ENCODE peak calls at places on chromosome 19, in six cellular contexts. G, J, U, D, H and O are unnamed samples.

GRCh38 chr19:2446390-2446789 is 10.4 kb downstream of the LMNB2 start:
- DNase-seq in J (no peak), G (no peak), H (no peak), D (no peak), U (no peak), O (no peak)

GRCh38 chr19:50660083-50660366 is 10.8 kb downstream of the C19orf81 start:
- DNase-seq in H (no peak), U (no peak), J (peak), G (no peak), D (no peak), O (no peak)

GRCh38 chr19:45403781-45404556 is 900 bp downstream of the PPP1R13L start:
- DNase-seq in G (peak), U (peak), H (peak), D (peak), J (peak), O (peak)

GRCh38 chr19:58196911-58197616 is 14.2 kb downstream of the ZNF274 start:
- DNase-seq in D (peak), U (peak), G (peak), H (no peak), J (no peak), O (peak)

GRCh38 chr19:56507446-56508281 is at the start of gene ZNF471:
- DNase-seq in H (peak), G (no peak), J (peak), U (peak), D (peak), O (peak)

GRCh38 chr19:4896372-4896771 is 6.3 kb downstream of the ARRDC5 start:
- DNase-seq in D (peak), H (no peak), G (no peak), U (no peak), J (no peak), O (no peak)

GRCh38 chr19:3234800-3235199 is 10.3 kb downstream of the CELF5 start:
- DNase-seq in G (no peak), J (no peak), D (no peak), H (no peak), U (no peak), O (no peak)

GRCh38 chr19:7515091-7515470 is 822 bp upstream of the ZNF358 start:
- DNase-seq in U (no peak), D (peak), H (no peak), J (no peak), G (no peak), O (no peak)

GRCh38 chr19:18304496-18305312 is 18.2 kb downstream of the LSM4 start:
- DNase-seq in D (peak), J (peak), G (peak), H (peak), U (peak), O (peak)

GRCh38 chr19:19597809-19598306 is 20.6 kb downstream of the PBX4 start:
- DNase-seq in H (no peak), D (no peak), G (peak), J (no peak), U (no peak), O (peak)

GRCh38 chr19:2032296-2032941 is 16.9 kb upstream of the BTBD2 start:
- DNase-seq in D (peak), H (no peak), U (peak), J (peak), G (no peak), O (peak)

GRCh38 chr19:56477429-56478338 is 539 bp upstream of the ZNF667 start:
- DNase-seq in G (no peak), D (peak), U (peak), H (peak), J (peak), O (peak)

GRCh38 chr19:17555929-17556813 is 722 bp downstream of the COLGALT1 start:
- DNase-seq in D (peak), G (peak), J (peak), H (peak), U (peak), O (peak)

GRCh38 chr19:709196-709964 is 645 bp downstream of the PALM start:
- DNase-seq in U (no peak), G (no peak), H (no peak), J (peak), D (no peak), O (no peak)

GRCh38 chr19:29737461-29738000 is 22.5 kb upstream of the C19orf12 start:
- DNase-seq in U (no peak), D (no peak), G (no peak), J (no peak), H (no peak), O (no peak)

GRCh38 chr19:42396248-42396541 is 6.1 kb upstream of the CNFN start:
- DNase-seq in G (no peak), H (no peak), U (no peak), J (no peak), D (no peak), O (no peak)

GRCh38 chr19:6076675-6077463 is 33.4 kb downstream of the RFX2 start:
- DNase-seq in U (peak), D (peak), J (no peak), H (peak), G (no peak), O (no peak)

GRCh38 chr19:17491287-17491686 is 20.2 kb upstream of the PGLS start:
- DNase-seq in D (peak), U (no peak), J (no peak), H (peak), G (no peak), O (no peak)

GRCh38 chr19:9250630-9251029 is at the start of gene OR7E24:
- DNase-seq in H (no peak), D (no peak), U (no peak), G (no peak), J (no peak), O (no peak)

GRCh38 chr19:56252699-56253422 is 19.7 kb upstream of the EDDM13 start:
- DNase-seq in H (peak), J (peak), G (peak), D (peak), U (peak), O (peak)

GRCh38 chr19:48955308-48955958 is 758 bp downstream of the BAX start:
- DNase-seq in D (peak), G (no peak), U (no peak), H (no peak), J (no peak), O (no peak)
- H3K4me3 ChIP-seq in D (peak), G (peak), U (peak), H (peak), J (peak), O (peak)

DNA sequence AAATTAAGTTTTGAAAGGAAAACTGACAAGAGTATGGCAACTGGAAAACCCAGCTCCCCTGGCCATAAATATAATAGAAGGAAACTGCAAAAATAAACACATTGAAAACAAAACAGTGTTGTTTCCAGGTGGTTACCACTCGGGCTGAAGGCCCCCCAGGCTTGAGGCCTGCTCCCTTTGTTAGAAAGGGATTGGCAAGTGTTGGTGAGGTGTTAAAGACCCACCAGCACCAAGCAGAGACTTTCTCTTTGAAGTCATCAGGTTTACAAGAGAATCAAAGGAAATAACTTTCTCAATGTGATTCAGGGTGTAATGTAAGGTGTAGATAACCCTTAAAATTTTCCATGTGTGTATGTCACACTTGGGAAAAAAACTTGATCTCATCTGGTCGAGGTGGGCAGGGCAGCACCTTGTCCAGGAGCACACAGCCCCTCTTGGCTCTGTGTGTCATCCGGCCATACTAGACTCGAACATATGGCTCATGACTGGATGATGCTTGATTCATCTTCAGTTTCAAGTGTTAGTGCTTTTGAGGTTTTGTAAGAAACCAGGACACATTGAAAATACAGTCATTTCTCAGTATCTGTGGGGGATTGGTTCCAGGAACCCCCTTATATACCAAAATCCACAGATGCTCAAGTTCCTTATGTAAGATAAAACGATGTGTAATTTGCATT is 7.8 kb downstream of the ACTN4 start:
- DNase-seq in U (no peak), D (peak), G (peak), J (no peak), H (no peak), O (no peak)
- H3K4me3 ChIP-seq in U (no peak), D (no peak), G (no peak), J (peak), H (no peak), O (peak)

DNA sequence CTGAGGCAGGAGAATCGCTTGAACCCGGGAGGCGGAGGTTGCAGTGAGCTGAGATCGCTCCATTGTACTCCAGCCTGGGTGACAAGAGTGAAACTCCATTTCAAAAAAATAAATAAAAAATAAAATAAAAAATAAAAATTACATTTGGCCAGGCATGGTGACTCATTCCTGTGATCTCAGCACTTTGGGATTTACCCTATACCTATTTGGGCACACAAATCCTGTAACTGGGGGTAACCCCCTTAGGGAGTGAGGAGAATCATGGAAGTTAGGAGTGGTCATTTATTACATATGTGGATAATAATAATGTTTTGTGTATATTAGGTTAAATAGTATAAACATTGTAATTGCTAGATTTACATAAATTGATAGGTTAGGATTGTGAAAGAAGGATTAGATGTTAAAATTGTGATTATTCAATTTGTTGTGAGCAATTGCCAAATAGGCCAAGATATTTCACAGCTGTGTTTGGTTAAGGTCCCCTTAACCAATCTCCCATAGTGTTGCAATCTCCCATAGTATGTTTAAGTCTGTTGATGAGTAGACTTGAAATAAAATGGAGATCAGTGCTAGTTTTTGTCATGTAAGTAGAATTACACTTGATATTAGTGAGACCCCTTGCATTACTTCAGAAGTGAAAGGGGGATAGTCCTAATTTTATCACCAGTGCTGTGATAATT is 30.7 kb downstream of the ZNF844 start:
- DNase-seq in U (no peak), G (no peak), H (no peak), D (peak), J (no peak), O (no peak)
- H3K4me3 ChIP-seq in U (no peak), G (no peak), H (no peak), D (no peak), J (no peak), O (no peak)

GRCh38 chr19:47572635-47573034 is 313 bp downstream of the ZNF541 start:
- DNase-seq in U (no peak), J (no peak), D (no peak), H (no peak), G (no peak), O (no peak)
- H3K4me3 ChIP-seq in U (no peak), J (no peak), D (no peak), H (no peak), G (no peak), O (no peak)

GRCh38 chr19:35029737-35030256 is 473 bp upstream of the SCN1B start:
- DNase-seq in G (no peak), U (peak), D (peak), H (no peak), J (no peak), O (no peak)
- H3K4me3 ChIP-seq in G (no peak), U (peak), D (peak), H (no peak), J (peak), O (no peak)

GRCh38 chr19:51786651-51787494 is 8.1 kb upstream of the FPR3 start:
- DNase-seq in H (peak), G (no peak), J (no peak), U (no peak), D (no peak), O (no peak)

GRCh38 chr19:51788029-51788428 is 6.9 kb upstream of the FPR3 start:
- DNase-seq in D (no peak), H (no peak), J (no peak), U (no peak), G (no peak), O (no peak)

GRCh38 chr19:51784109-51784785 is 10.7 kb upstream of the FPR3 start:
- DNase-seq in D (no peak), J (no peak), H (no peak), G (no peak), U (no peak), O (no peak)

GRCh38 chr19:51783373-51783772 is 11.6 kb upstream of the FPR3 start:
- DNase-seq in H (peak), J (no peak), U (no peak), D (peak), G (no peak), O (no peak)

GRCh38 chr19:51784922-51785690 is 9.9 kb upstream of the FPR3 start:
- DNase-seq in U (no peak), D (peak), H (peak), G (peak), J (no peak), O (no peak)
- H3K4me3 ChIP-seq in U (no peak), D (no peak), H (no peak), G (no peak), J (no peak), O (no peak)

DNA sequence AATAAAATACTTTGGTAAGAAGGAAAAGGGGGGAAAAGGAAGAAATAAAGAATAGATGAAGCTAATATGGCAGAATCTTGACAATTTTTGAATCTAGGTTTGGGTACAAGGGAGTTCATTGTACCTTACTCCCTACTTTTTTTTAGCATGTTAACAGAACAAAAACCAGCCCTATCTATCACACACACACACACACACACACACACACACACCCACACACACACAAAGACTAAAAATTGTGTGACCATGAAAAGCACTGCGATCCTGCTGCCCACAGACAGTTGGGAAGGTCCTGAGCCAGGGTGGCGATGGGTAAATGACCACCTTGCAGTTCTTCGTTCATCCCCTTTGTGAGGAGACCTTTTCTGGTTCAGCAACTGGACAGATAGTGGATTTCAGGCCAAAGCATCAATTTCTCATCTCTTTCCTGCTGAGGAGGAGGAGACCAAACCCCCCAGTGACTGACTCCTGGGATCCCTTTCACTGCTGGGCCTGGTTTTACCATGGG is 91.8 kb downstream of the SIPA1L3 start:
- DNase-seq in H (no peak), D (no peak), U (no peak), G (no peak), J (no peak), O (no peak)
- H3K4me3 ChIP-seq in H (no peak), D (no peak), U (no peak), G (no peak), J (no peak), O (no peak)